ENCODE peak calls at places on chromosome 17, in four cellular contexts. G is cardiac fibroblast, J is omental fat pad, O is substantia nigra. B is an unnamed sample.

GRCh38 chr17:74201250-74201649 is 2.2 kb upstream of the RPL38 start:
- DNase-seq in G (peak), J (no peak), O (no peak), B (no peak)

GRCh38 chr17:78376161-78376560 is 2.3 kb upstream of the PGS1 start:
- DNase-seq in G (no peak), J (no peak), O (no peak), B (no peak)

GRCh38 chr17:14080847-14081251 is 11.5 kb downstream of the COX10 start:
- DNase-seq in G (peak), J (no peak), O (no peak), B (no peak)

GRCh38 chr17:78753316-78754250 is 28.5 kb downstream of the CYTH1 start:
- DNase-seq in G (no peak), J (no peak), O (no peak), B (no peak)

GRCh38 chr17:68600881-68601564 is at the start of gene FAM20A:
- DNase-seq in G (peak), J (no peak), O (no peak), B (no peak)

GRCh38 chr17:39591958-39592954 is 15.5 kb downstream of the NEUROD2 start:
- DNase-seq in G (peak), J (no peak), O (no peak), B (peak)

GRCh38 chr17:61314368-61315078 is 85.1 kb upstream of the TBX2 start:
- DNase-seq in G (peak), J (no peak), O (peak), B (no peak)

GRCh38 chr17:57666198-57666870 is 78.8 kb downstream of the CCDC182 start:
- DNase-seq in G (no peak), J (no peak), O (no peak), B (no peak)

GRCh38 chr17:66076546-66077190 is 115.3 kb downstream of the CEP112 start:
- DNase-seq in G (no peak), J (no peak), O (no peak), B (no peak)

GRCh38 chr17:20944014-20944905 is 98.6 kb downstream of the USP22 start:
- DNase-seq in G (no peak), J (no peak), O (no peak), B (peak)

GRCh38 chr17:46862949-46863348 is 11.6 kb downstream of the WNT9B start:
- DNase-seq in G (no peak), J (no peak), O (no peak), B (no peak)

GRCh38 chr17:41835214-41835799 is 725 bp downstream of the NT5C3B start:
- DNase-seq in G (no peak), J (no peak), O (no peak), B (no peak)

GRCh38 chr17:73787036-73787720 is 142.9 kb upstream of the SDK2 start:
- DNase-seq in G (no peak), J (no peak), O (no peak), B (no peak)

GRCh38 chr17:56786989-56787482 is 46.7 kb downstream of the C17orf67 start:
- DNase-seq in G (peak), J (no peak), O (no peak), B (peak)

GRCh38 chr17:73542323-73542722 is 101.9 kb downstream of the SDK2 start:
- DNase-seq in G (no peak), J (no peak), O (no peak), B (no peak)

GRCh38 chr17:79951361-79952264 is 84.1 kb downstream of the TBC1D16 start:
- DNase-seq in G (peak), J (no peak), O (peak), B (no peak)

GRCh38 chr17:41684050-41684449 is 4.6 kb upstream of the EIF1 start:
- DNase-seq in G (no peak), J (no peak), O (no peak), B (no peak)

GRCh38 chr17:7988750-7989178 is 13.7 kb upstream of the GUCY2D start:
- DNase-seq in G (peak), J (no peak), O (no peak), B (peak)

GRCh38 chr17:79420318-79421243 is 190.3 kb downstream of the RBFOX3 start:
- DNase-seq in G (peak), J (no peak), O (no peak), B (no peak)

GRCh38 chr17:18059283-18059682 is 20.1 kb downstream of the GID4 start:
- DNase-seq in G (no peak), J (no peak), O (no peak), B (no peak)

GRCh38 chr17:39145143-39145542 is 6.3 kb downstream of the PLXDC1 start:
- DNase-seq in G (no peak), J (no peak), O (no peak), B (no peak)

GRCh38 chr17:59454633-59455105 is 110.7 kb upstream of the DHX40 start:
- DNase-seq in G (no peak), J (no peak), O (no peak), B (no peak)

GRCh38 chr17:16287563-16288027 is 65.7 kb downstream of the CENPV start:
- DNase-seq in G (peak), J (no peak), O (no peak), B (peak)

GRCh38 chr17:65942592-65942991 is 249.3 kb downstream of the CEP112 start:
- DNase-seq in G (no peak), J (no peak), O (no peak), B (no peak)

GRCh38 chr17:73165616-73166404 is 1.0 kb downstream of the SSTR2 start:
- DNase-seq in G (no peak), J (no peak), O (no peak), B (no peak)

GRCh38 chr17:64373722-64374121 is 16.9 kb downstream of the PECAM1 start:
- DNase-seq in G (no peak), J (no peak), O (no peak), B (no peak)

GRCh38 chr17:2034157-2034556 is 4.2 kb downstream of the DPH1 start:
- DNase-seq in G (peak), J (no peak), O (no peak), B (no peak)

GRCh38 chr17:15490634-15491261 is 23.3 kb upstream of the CDRT4 start:
- DNase-seq in G (peak), J (no peak), O (peak), B (no peak)

GRCh38 chr17:3972931-3973330 is 8.7 kb upstream of the ATP2A3 start:
- DNase-seq in G (no peak), J (no peak), O (no peak), B (no peak)

GRCh38 chr17:6439951-6440350 is 4.3 kb upstream of the PIMREG start:
- DNase-seq in G (no peak), J (no peak), O (no peak), B (no peak)

GRCh38 chr17:57569860-57570259 is 175.2 kb downstream of the CCDC182 start:
- DNase-seq in G (no peak), J (no peak), O (no peak), B (no peak)

GRCh38 chr17:4478318-4478830 is 20.3 kb upstream of the SPNS2 start:
- DNase-seq in G (no peak), J (no peak), O (no peak), B (no peak)

B was measured in activated CD4-positive, alpha-beta memory T cell treated with anti-CD3 and anti-CD28 coated beads, Interleukin-2, amount 10 ng/mL, durations not matched to agents 7 days and 5 days.